ENCODE peak calls at places on chromosomes 7 and 10, in six cellular contexts. E is Caco-2, Y is testis, S is GM12865, I is HFFc6, M is psoas muscle. Z is an unnamed sample.
A peak's percentile ranks its signal among the peaks of the same experiment; 100 is the strongest.

GRCh38 chr7:153190986-153191385 is 431.4 kb downstream of the ACTR3B start:
- DNase-seq in E (no peak), Y (no peak), S (no peak), I (no peak), M (no peak), Z (no peak)

GRCh38 chr10:5944389-5945202 is 32.7 kb downstream of the IL15RA start:
- DNase-seq in E (no peak), Y (peak; percentile 84), S (no peak), I (peak; percentile 99), M (peak; percentile 79), Z (no peak)

GRCh38 chr7:11527707-11528106 is 304.3 kb downstream of the THSD7A start:
- DNase-seq in E (no peak), Y (no peak), S (no peak), I (no peak), M (no peak), Z (no peak)

GRCh38 chr7:129343099-129343700 is 91.0 kb upstream of the STRIP2 start:
- DNase-seq in E (no peak), Y (no peak), S (peak; percentile 68), I (peak; percentile 47), M (no peak), Z (no peak)

GRCh38 chr7:28037220-28038010 is 143.2 kb downstream of the JAZF1 start:
- DNase-seq in E (no peak), Y (no peak), S (peak; percentile 75), I (peak; percentile 99), M (no peak), Z (no peak)

GRCh38 chr10:794382-794956 is 105.0 kb upstream of the DIP2C start:
- DNase-seq in E (peak; percentile 41), Y (peak; percentile 12), S (no peak), I (peak; percentile 33), M (no peak), Z (peak; percentile 31)

GRCh38 chr10:32379314-32379949 is 32.5 kb upstream of the EPC1 start:
- DNase-seq in E (no peak), Y (no peak), S (peak; percentile 76), I (peak; percentile 55), M (no peak), Z (no peak)

GRCh38 chr7:80288175-80289122 is 153.8 kb downstream of the GNAI1 start:
- DNase-seq in E (no peak), Y (no peak), S (no peak), I (no peak), M (no peak), Z (peak; percentile 29)

GRCh38 chr10:36725581-36726520 is 399.5 kb upstream of the ANKRD30A start:
- DNase-seq in E (peak; percentile 59), Y (no peak), S (no peak), I (peak; percentile 4), M (peak; percentile 49), Z (peak; percentile 82)

GRCh38 chr7:98317366-98318040 is 36.0 kb downstream of the BRI3 start:
- DNase-seq in E (no peak), Y (no peak), S (no peak), I (no peak), M (no peak), Z (no peak)

GRCh38 chr10:102796407-102797176 is 40.6 kb downstream of the CYP17A1 start:
- DNase-seq in E (no peak), Y (peak; percentile 91), S (peak; percentile 71), I (peak; percentile 34), M (peak; percentile 89), Z (no peak)

GRCh38 chr10:112353046-112353445 is 20.9 kb upstream of the ACSL5 start:
- DNase-seq in E (no peak), Y (no peak), S (no peak), I (no peak), M (no peak), Z (no peak)

GRCh38 chr7:16106869-16107268 is 314.5 kb downstream of the CRPPA start:
- DNase-seq in E (no peak), Y (no peak), S (no peak), I (no peak), M (no peak), Z (no peak)

GRCh38 chr7:120833551-120833950 is 24.4 kb downstream of the TSPAN12 start:
- DNase-seq in E (no peak), Y (no peak), S (peak; percentile 44), I (no peak), M (no peak), Z (no peak)

GRCh38 chr7:132080967-132081668 is 495.2 kb downstream of the PLXNA4 start:
- DNase-seq in E (no peak), Y (peak; percentile 27), S (no peak), I (peak; percentile 36), M (no peak), Z (no peak)

GRCh38 chr7:107999814-108000560 is 3.0 kb downstream of the LAMB1 start:
- DNase-seq in E (no peak), Y (no peak), S (no peak), I (peak; percentile 28), M (no peak), Z (no peak)

GRCh38 chr10:105347487-105347886 is 706.4 kb downstream of the SORCS3 start:
- DNase-seq in E (no peak), Y (no peak), S (no peak), I (no peak), M (no peak), Z (no peak)

Z was measured in WERI-Rb-1.